ENCODE peak calls at places on chromosomes 5 and 9, in nine cellular contexts. H is psoas muscle, W is neural progenitor cell, U is iris pigment epithelial cell, P is fibroblast of the aortic adventitia, B is LNCaP clone FGC, N is AG09319, Z is bronchial epithelial cell, S is NCI-H2029. O is an unnamed sample.

GRCh38 chr5:115170128-115170923 is 618 bp upstream of the TRIM36 start:
- DNase-seq in H (no peak), W (peak; percentile 83), U (peak; percentile 25), P (no peak), B (no peak), N (no peak), Z (no peak), S (peak; percentile 81), O (no peak)

GRCh38 chr5:116944171-116944570 is 369.5 kb upstream of the SEMA6A start:
- DNase-seq in H (no peak), W (peak; percentile 9), U (peak; percentile 5), P (no peak), B (no peak), N (no peak), Z (no peak), S (no peak), O (no peak)

GRCh38 chr9:38619556-38620447 is 594 bp downstream of the ANKRD18A start:
- DNase-seq in H (no peak), W (peak; percentile 52), U (no peak), P (no peak), B (no peak), N (no peak), Z (no peak), S (peak; percentile 21), O (peak; percentile 84)

GRCh38 chr9:22147818-22148573 is 138.9 kb upstream of the CDKN2B start:
- DNase-seq in H (no peak), W (no peak), U (peak; percentile 99), P (peak; percentile 93), B (no peak), N (no peak), Z (peak; percentile 95), S (no peak), O (no peak)

GRCh38 chr5:140310434-140310833 is 7.5 kb upstream of the PFDN1 start:
- DNase-seq in H (no peak), W (no peak), U (no peak), P (peak; percentile 47), B (no peak), N (no peak), Z (no peak), S (no peak), O (no peak)

GRCh38 chr9:21070887-21071286 is 6.9 kb downstream of the IFNB1 start:
- DNase-seq in H (no peak), W (no peak), U (peak; percentile 15), P (no peak), B (no peak), N (no peak), Z (no peak), S (no peak), O (no peak)

GRCh38 chr9:2857564-2858198 is 13.8 kb upstream of the PUM3 start:
- DNase-seq in H (peak; percentile 23), W (peak; percentile 84), U (peak; percentile 64), P (peak; percentile 85), B (peak; percentile 41), N (peak; percentile 51), Z (peak; percentile 65), S (peak; percentile 1), O (peak; percentile 55)

GRCh38 chr9:74920944-74921626 is 31.6 kb downstream of the C9orf40 start:
- DNase-seq in H (no peak), W (no peak), U (peak; percentile 4), P (no peak), B (no peak), N (no peak), Z (peak; percentile 45), S (no peak), O (no peak)

GRCh38 chr9:76451234-76451633 is 7.7 kb upstream of the GCNT1 start:
- DNase-seq in H (no peak), W (no peak), U (peak; percentile 92), P (peak; percentile 95), B (no peak), N (no peak), Z (peak; percentile 70), S (no peak), O (no peak)

GRCh38 chr5:10513501-10514442 is 50.1 kb upstream of the ANKRD33B start:
- DNase-seq in H (no peak), W (peak; percentile 52), U (peak; percentile 89), P (peak; percentile 89), B (no peak), N (peak; percentile 62), Z (no peak), S (no peak), O (no peak)

GRCh38 chr9:104872959-104873850 is 54.8 kb downstream of the ABCA1 start:
- DNase-seq in H (peak; percentile 56), W (no peak), U (peak; percentile 98), P (peak; percentile 88), B (no peak), N (no peak), Z (peak; percentile 97), S (no peak), O (no peak)

GRCh38 chr5:75671506-75671905 is 45.7 kb downstream of the POC5 start:
- DNase-seq in H (no peak), W (no peak), U (peak; percentile 61), P (no peak), B (no peak), N (no peak), Z (no peak), S (no peak), O (no peak)

GRCh38 chr5:39427633-39428032 is 2.9 kb upstream of the DAB2 start:
- DNase-seq in H (no peak), W (no peak), U (no peak), P (peak; percentile 5), B (no peak), N (no peak), Z (no peak), S (no peak), O (no peak)

GRCh38 chr9:103068666-103069207 is 73.6 kb downstream of the CYLC2 start:
- DNase-seq in H (no peak), W (no peak), U (no peak), P (no peak), B (peak; percentile 18), N (no peak), Z (no peak), S (no peak), O (no peak)

GRCh38 chr5:84478603-84479002 is 93.9 kb upstream of the EDIL3 start:
- DNase-seq in H (no peak), W (no peak), U (peak; percentile 16), P (no peak), B (no peak), N (no peak), Z (peak; percentile 62), S (no peak), O (no peak)

GRCh38 chr5:81187885-81188284 is 45.2 kb upstream of the CKMT2 start:
- DNase-seq in H (peak; percentile 30), W (no peak), U (no peak), P (no peak), B (no peak), N (no peak), Z (no peak), S (peak; percentile 84), O (no peak)

GRCh38 chr9:73180373-73180772 is 28.7 kb downstream of the ANXA1 start:
- DNase-seq in H (no peak), W (no peak), U (peak; percentile 66), P (peak; percentile 86), B (no peak), N (peak; percentile 44), Z (peak; percentile 28), S (no peak), O (no peak)

GRCh38 chr5:127957701-127958190 is 125.8 kb upstream of the SLC12A2 start:
- DNase-seq in H (no peak), W (no peak), U (no peak), P (no peak), B (peak; percentile 63), N (no peak), Z (no peak), S (no peak), O (no peak)

O was measured in upper lobe of left lung.